ENCODE peak calls at places on chromosomes 16 and 17, in seven cellular contexts. A is progenitor cell of endocrine pancreas, F is stomach, G is suprapubic skin, B is tibial nerve, R is NB4, H is heart left ventricle. I is an unnamed sample.

GRCh38 chr17:2058521-2059124 is 3.7 kb downstream of the HIC1 start:
- DNase-seq in A (no peak), F (peak), G (no peak), B (peak), R (peak), H (peak), I (peak)

GRCh38 chr17:40086150-40087044 is 14.0 kb downstream of the NR1D1 start:
- DNase-seq in A (peak), F (peak), G (no peak), B (no peak), R (peak), H (peak), I (peak)

GRCh38 chr16:49351119-49351518 is 22.5 kb upstream of the C16orf78 start:
- DNase-seq in A (no peak), F (no peak), G (no peak), B (no peak), R (peak), H (no peak), I (no peak)

GRCh38 chr16:9055115-9055514 is 36.3 kb upstream of the HAPSTR1 start:
- DNase-seq in A (no peak), F (no peak), G (no peak), B (no peak), R (no peak), H (no peak), I (no peak)

GRCh38 chr16:85570735-85571562 is 42.2 kb upstream of the GSE1 start:
- DNase-seq in A (no peak), F (peak), G (no peak), B (peak), R (peak), H (no peak), I (no peak)

GRCh38 chr17:80414508-80414802 is 512 bp upstream of the ENDOV start:
- DNase-seq in A (no peak), F (no peak), G (no peak), B (no peak), R (peak), H (no peak), I (no peak)

GRCh38 chr16:9112844-9113186 is 21.4 kb downstream of the HAPSTR1 start:
- DNase-seq in A (no peak), F (no peak), G (no peak), B (no peak), R (no peak), H (no peak), I (no peak)

GRCh38 chr16:80948886-80949502 is 57.7 kb downstream of the CMC2 start:
- DNase-seq in A (no peak), F (no peak), G (no peak), B (peak), R (peak), H (peak), I (peak)

GRCh38 chr17:49995055-49995738 is at the start of gene DLX3:
- DNase-seq in A (peak), F (peak), G (no peak), B (peak), R (peak), H (peak), I (peak)

GRCh38 chr17:67364847-67365761 is 1.3 kb downstream of the PSMD12 start:
- DNase-seq in A (no peak), F (no peak), G (peak), B (no peak), R (no peak), H (no peak), I (no peak)

GRCh38 chr17:45733781-45734180 is 50.3 kb upstream of the CRHR1 start:
- DNase-seq in A (no peak), F (no peak), G (no peak), B (no peak), R (no peak), H (no peak), I (no peak)

GRCh38 chr17:11643851-11644250 is 45.6 kb downstream of the DNAH9 start:
- DNase-seq in A (no peak), F (no peak), G (no peak), B (no peak), R (no peak), H (no peak), I (no peak)

GRCh38 chr17:19238167-19238505 is 970 bp downstream of the EPN2 start:
- DNase-seq in A (peak), F (peak), G (peak), B (no peak), R (no peak), H (peak), I (no peak)

GRCh38 chr17:45942284-45942683 is 47.9 kb downstream of the MAPT start:
- DNase-seq in A (no peak), F (peak), G (peak), B (peak), R (no peak), H (peak), I (no peak)

GRCh38 chr17:6796887-6797490 is 21.0 kb downstream of the FBXO39 start:
- DNase-seq in A (no peak), F (no peak), G (no peak), B (no peak), R (peak), H (no peak), I (no peak)

GRCh38 chr17:61656721-61657217 is 65.8 kb upstream of the NACA2 start:
- DNase-seq in A (no peak), F (no peak), G (no peak), B (no peak), R (no peak), H (no peak), I (no peak)

GRCh38 chr16:50102046-50102756 is 36.4 kb downstream of the HEATR3 start:
- DNase-seq in A (no peak), F (no peak), G (no peak), B (no peak), R (no peak), H (no peak), I (no peak)

GRCh38 chr17:82236142-82236971 is 7.5 kb downstream of the SLC16A3 start:
- DNase-seq in A (peak), F (peak), G (peak), B (peak), R (peak), H (no peak), I (peak)

GRCh38 chr16:57616241-57616640 is 12.2 kb upstream of the ADGRG1 start:
- DNase-seq in A (no peak), F (peak), G (peak), B (no peak), R (no peak), H (no peak), I (no peak)

GRCh38 chr17:32541640-32542039 is 54.8 kb downstream of the CDK5R1 start:
- DNase-seq in A (no peak), F (no peak), G (no peak), B (no peak), R (no peak), H (no peak), I (no peak)

GRCh38 chr16:7688811-7689210 is 356.2 kb downstream of the RBFOX1 start:
- DNase-seq in A (no peak), F (no peak), G (no peak), B (no peak), R (no peak), H (no peak), I (no peak)

GRCh38 chr17:38418693-38419507 is 9.4 kb upstream of the ARHGAP23 start:
- DNase-seq in A (no peak), F (no peak), G (no peak), B (no peak), R (no peak), H (no peak), I (no peak)

GRCh38 chr17:40617678-40618240 is 29.9 kb downstream of the SMARCE1 start:
- DNase-seq in A (no peak), F (no peak), G (no peak), B (peak), R (peak), H (no peak), I (no peak)

GRCh38 chr16:85448557-85449194 is 164.4 kb upstream of the GSE1 start:
- DNase-seq in A (peak), F (peak), G (no peak), B (no peak), R (peak), H (no peak), I (no peak)

GRCh38 chr17:50545306-50545705 is 1.7 kb upstream of the SPATA20 start:
- DNase-seq in A (no peak), F (no peak), G (no peak), B (no peak), R (no peak), H (no peak), I (no peak)

GRCh38 chr17:7912927-7913524 is 3.1 kb downstream of the RNF227 start:
- DNase-seq in A (no peak), F (no peak), G (no peak), B (peak), R (peak), H (no peak), I (no peak)

GRCh38 chr16:19344224-19344801 is 58.8 kb downstream of the CLEC19A start:
- DNase-seq in A (no peak), F (no peak), G (no peak), B (no peak), R (no peak), H (no peak), I (no peak)

GRCh38 chr16:84155226-84155625 is 10.1 kb downstream of the DNAAF1 start:
- DNase-seq in A (no peak), F (no peak), G (no peak), B (no peak), R (no peak), H (no peak), I (no peak)

GRCh38 chr16:84158455-84158854 is 13.3 kb downstream of the DNAAF1 start:
- DNase-seq in A (no peak), F (no peak), G (no peak), B (no peak), R (no peak), H (no peak), I (no peak)

GRCh38 chr16:84159006-84159405 is 13.9 kb downstream of the DNAAF1 start:
- DNase-seq in A (no peak), F (no peak), G (no peak), B (no peak), R (no peak), H (no peak), I (no peak)

GRCh38 chr16:84153660-84154214 is 8.6 kb downstream of the DNAAF1 start:
- DNase-seq in A (no peak), F (no peak), G (no peak), B (no peak), R (peak), H (no peak), I (no peak)

DNA sequence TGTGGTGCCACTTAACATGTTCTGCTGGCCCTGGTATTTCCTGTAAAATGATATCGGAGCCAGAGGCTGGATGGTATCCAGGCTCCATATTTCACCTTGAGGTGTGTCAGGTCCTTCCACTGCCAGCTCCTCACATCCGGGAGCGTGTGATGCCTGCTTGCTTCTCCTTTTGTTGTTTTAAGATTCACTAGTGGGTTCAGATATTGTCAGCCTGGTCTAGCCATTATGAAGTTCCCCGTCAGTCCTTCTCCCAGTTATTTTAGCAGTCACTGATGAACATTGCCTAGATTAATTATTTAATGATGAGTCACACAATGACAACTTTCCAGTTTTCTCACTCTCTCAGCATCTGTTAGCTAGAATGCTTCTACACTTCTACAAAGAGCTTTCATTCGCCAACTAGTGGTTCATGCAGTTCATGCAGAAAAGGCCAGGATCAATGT is 11.3 kb downstream of the DNAAF1 start:
- DNase-seq in A (no peak), F (no peak), G (no peak), B (no peak), R (no peak), H (no peak), I (no peak)
- TF ChIP-seq CTCF in A (no peak), F (no peak), G (no peak), B (no peak), R (no peak), H (no peak), I (peak)

GRCh38 chr17:56979091-56979480 is 1.2 kb downstream of the SCPEP1 start:
- DNase-seq in A (no peak), F (no peak), G (no peak), B (no peak), R (peak), H (no peak), I (no peak)

GRCh38 chr17:56978441-56979090 is 635 bp downstream of the SCPEP1 start:
- DNase-seq in A (no peak), F (no peak), G (no peak), B (no peak), R (peak), H (no peak), I (no peak)

GRCh38 chr17:56975656-56976055 is 2.3 kb upstream of the SCPEP1 start:
- DNase-seq in A (no peak), F (no peak), G (no peak), B (no peak), R (no peak), H (no peak), I (no peak)

GRCh38 chr17:56976941-56977570 is 875 bp upstream of the SCPEP1 start:
- DNase-seq in A (no peak), F (no peak), G (no peak), B (no peak), R (no peak), H (no peak), I (no peak)

DNA sequence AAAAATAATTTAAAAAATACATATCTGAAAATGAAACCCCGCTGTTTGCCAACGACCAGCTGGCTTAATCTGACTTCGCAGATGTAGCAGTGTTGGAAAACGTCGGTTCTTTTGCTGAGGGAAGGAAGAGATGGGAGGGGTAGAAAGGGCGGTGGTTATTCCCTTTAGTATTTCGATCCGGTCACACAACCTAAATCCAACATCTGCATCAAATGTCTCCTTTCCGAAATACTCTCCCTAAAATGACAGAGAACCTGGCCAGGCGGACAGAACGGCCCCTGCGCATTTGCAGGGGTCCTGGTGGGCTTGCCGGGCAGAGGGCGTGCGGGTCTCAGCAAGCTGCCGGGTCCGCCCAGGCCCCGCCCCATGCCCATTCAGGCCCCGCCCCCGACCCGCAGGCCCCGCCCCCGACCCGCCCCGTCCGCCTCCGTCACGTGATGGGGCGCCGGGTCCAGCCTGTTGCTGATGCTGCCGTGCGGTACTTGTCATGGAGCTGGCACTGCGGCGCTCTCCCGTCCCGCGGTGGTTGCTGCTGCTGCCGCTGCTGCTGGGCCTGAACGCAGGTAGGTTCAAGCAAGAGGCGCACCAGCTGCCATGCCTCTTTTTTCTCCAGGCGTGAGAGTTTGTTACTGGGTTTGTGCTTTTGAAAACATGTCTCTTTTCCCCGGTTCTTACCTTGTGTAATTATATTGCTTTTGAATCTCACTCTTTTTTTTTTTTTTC is at the start of gene SCPEP1:
- DNase-seq in A (peak), F (peak), G (peak), B (peak), R (peak), H (peak), I (peak)
- TF ChIP-seq CTCF in A (no peak), F (no peak), G (no peak), B (no peak), R (no peak), H (no peak), I (peak)

GRCh38 chr17:42821176-42821575 is 2.9 kb downstream of the BECN1 start:
- DNase-seq in A (no peak), F (no peak), G (no peak), B (no peak), R (no peak), H (no peak), I (no peak)

GRCh38 chr17:42818379-42818778 is 5.7 kb downstream of the BECN1 start:
- DNase-seq in A (no peak), F (no peak), G (no peak), B (no peak), R (no peak), H (no peak), I (no peak)

GRCh38 chr17:42817866-42818265 is 6.2 kb downstream of the BECN1 start:
- DNase-seq in A (no peak), F (no peak), G (no peak), B (no peak), R (no peak), H (no peak), I (no peak)

GRCh38 chr17:42814633-42815399 is 9.3 kb downstream of the BECN1 start:
- DNase-seq in A (no peak), F (no peak), G (no peak), B (no peak), R (no peak), H (no peak), I (no peak)

GRCh38 chr17:42819939-42820535 is 4.0 kb downstream of the BECN1 start:
- DNase-seq in A (peak), F (peak), G (peak), B (no peak), R (peak), H (peak), I (peak)
- TF ChIP-seq CTCF in A (peak), F (no peak), G (peak), B (peak), R (peak), H (peak), I (peak)

GRCh38 chr16:11677451-11677951 is 9.2 kb downstream of the SNN start:
- DNase-seq in A (no peak), F (no peak), G (no peak), B (no peak), R (no peak), H (no peak), I (no peak)
- TF ChIP-seq CTCF in A (no peak), F (no peak), G (no peak), B (no peak), R (no peak), H (no peak), I (no peak)

DNA sequence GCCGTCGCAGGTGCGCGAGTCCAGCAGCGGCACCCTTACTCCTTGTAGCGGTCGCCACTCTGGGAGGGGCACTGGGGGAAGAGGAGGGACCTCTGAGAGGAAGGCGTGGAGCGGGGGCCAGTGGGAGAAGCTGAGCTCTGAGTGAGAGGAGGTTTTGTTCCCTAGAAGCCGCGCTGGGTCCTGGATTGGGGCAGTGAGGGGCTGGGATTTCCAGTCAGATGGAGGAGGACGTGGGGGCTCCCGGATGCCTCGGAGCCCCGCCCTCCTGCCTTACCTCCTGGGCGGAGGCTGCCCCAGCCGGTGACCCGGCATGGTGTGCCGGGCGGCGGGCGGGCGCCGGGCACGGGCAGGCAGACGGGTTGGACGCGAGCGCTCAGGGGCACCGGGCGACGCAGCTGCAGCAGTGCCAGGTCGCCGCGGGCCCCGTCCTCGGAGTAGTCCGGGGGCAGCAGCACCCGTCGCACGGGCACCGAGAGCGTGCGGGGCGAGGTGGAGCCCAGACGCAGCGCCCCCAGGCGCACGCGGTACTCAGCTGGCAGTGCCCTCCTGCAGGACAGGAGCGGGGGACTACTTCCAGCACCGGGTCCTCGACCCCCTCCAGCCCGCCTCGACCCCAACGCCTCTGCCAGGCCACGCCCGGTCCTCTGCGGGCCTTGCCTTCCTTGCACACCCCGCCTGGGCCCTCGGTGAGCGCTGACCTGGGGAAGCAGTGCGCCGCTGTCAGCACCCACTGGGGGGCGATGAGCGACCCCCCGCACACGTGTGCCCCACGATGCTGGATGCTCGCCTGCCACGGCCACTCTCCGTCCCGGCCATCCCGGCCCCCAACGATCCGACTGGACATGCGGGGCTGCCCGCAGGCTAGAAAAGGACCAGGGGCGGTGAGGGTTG is 2.0 kb downstream of the PRSS33 start:
- DNase-seq in A (no peak), F (no peak), G (peak), B (no peak), R (peak), H (no peak), I (no peak)
- TF ChIP-seq CTCF in A (no peak), F (no peak), G (no peak), B (no peak), R (peak), H (no peak), I (no peak)

GRCh38 chr17:57906910-57907309 is 48.3 kb downstream of the CUEDC1 start:
- DNase-seq in A (no peak), F (no peak), G (no peak), B (no peak), R (no peak), H (no peak), I (peak)
- TF ChIP-seq CTCF in A (peak), F (no peak), G (no peak), B (no peak), R (no peak), H (no peak), I (no peak)

I was measured in neural crest cell.